ENCODE peak calls at places on chromosomes 2 and 18, in six cellular contexts. V, X, P, Q, S and G are unnamed samples.

GRCh38 chr18:73043231-73044000 is 175.6 kb upstream of the NETO1 start:
- DNase-seq in P (no peak), S (no peak), Q (no peak), X (no peak), V (no peak), G (no peak)

GRCh38 chr2:30757737-30758136 is 49.5 kb downstream of the CAPN13 start:
- DNase-seq in S (no peak), P (no peak), V (no peak), Q (no peak), X (no peak), G (no peak)

GRCh38 chr18:52402814-52403213 is 62.8 kb downstream of the DCC start:
- DNase-seq in Q (no peak), X (no peak), P (no peak), S (no peak), V (no peak), G (no peak)

GRCh38 chr2:99481527-99481926 is 8.3 kb downstream of the REV1 start:
- DNase-seq in S (no peak), X (no peak), V (no peak), Q (no peak), P (no peak), G (no peak)

GRCh38 chr2:203887680-203888079 is 20.1 kb downstream of the CTLA4 start:
- DNase-seq in P (no peak), X (no peak), S (peak; percentile 96), V (no peak), Q (no peak), G (no peak)

GRCh38 chr2:218074031-218074430 is 5.0 kb downstream of the RUFY4 start:
- DNase-seq in P (peak; percentile 43), Q (no peak), X (no peak), V (no peak), S (no peak), G (peak; percentile 22)

GRCh38 chr2:17373736-17374135 is 144.5 kb downstream of the RAD51AP2 start:
- DNase-seq in X (no peak), P (no peak), V (no peak), S (no peak), Q (no peak), G (no peak)

GRCh38 chr18:41989508-41989907 is 34.5 kb downstream of the PIK3C3 start:
- DNase-seq in X (no peak), Q (no peak), S (no peak), P (no peak), V (no peak), G (no peak)

GRCh38 chr2:54061272-54061671 is 54.1 kb upstream of the ACYP2 start:
- DNase-seq in S (no peak), X (no peak), P (no peak), Q (no peak), V (no peak), G (no peak)

GRCh38 chr2:86274265-86274917 is 63.0 kb downstream of the REEP1 start:
- DNase-seq in V (peak; percentile 67), P (no peak), X (no peak), Q (no peak), S (no peak), G (no peak)

GRCh38 chr2:102266204-102266603 is 45.2 kb upstream of the IL1RL1 start:
- DNase-seq in P (no peak), S (no peak), Q (no peak), V (no peak), X (no peak), G (no peak)

GRCh38 chr2:134980639-134981038 is 62.0 kb downstream of the CCNT2 start:
- DNase-seq in Q (no peak), V (no peak), P (no peak), S (no peak), X (no peak), G (no peak)

GRCh38 chr2:47095302-47096020 is 59.6 kb downstream of the STPG4 start:
- DNase-seq in Q (no peak), S (no peak), V (no peak), X (no peak), P (no peak), G (no peak)

GRCh38 chr18:47754311-47755101 is 176.0 kb downstream of the SMAD2 start:
- DNase-seq in X (peak; percentile 31), Q (peak; percentile 31), P (peak; percentile 68), V (no peak), S (no peak), G (peak; percentile 63)

GRCh38 chr18:49613741-49614151 is 51.9 kb downstream of the LIPG start:
- DNase-seq in X (no peak), P (no peak), S (no peak), V (no peak), Q (no peak), G (no peak)

GRCh38 chr2:106995560-106995959 is 109.6 kb upstream of the ST6GAL2 start:
- DNase-seq in Q (no peak), X (no peak), V (peak; percentile 9), P (no peak), S (no peak), G (no peak)

GRCh38 chr18:13874558-13874957 is 40.8 kb downstream of the MC2R start:
- DNase-seq in X (no peak), P (no peak), V (no peak), S (no peak), Q (no peak), G (no peak)

GRCh38 chr2:231132126-231132525 is 7.3 kb upstream of the HTR2B start:
- DNase-seq in V (peak; percentile 61), X (no peak), Q (no peak), S (no peak), P (no peak), G (no peak)

GRCh38 chr2:216388046-216388884 is 16.0 kb upstream of the MARCHF4 start:
- DNase-seq in Q (no peak), S (no peak), P (no peak), V (no peak), X (no peak), G (no peak)

GRCh38 chr2:4247796-4248195 is 544.4 kb downstream of the DCDC2C start:
- DNase-seq in Q (no peak), V (no peak), P (no peak), S (no peak), X (no peak), G (no peak)

GRCh38 chr2:85704800-85705679 is 10.9 kb downstream of the GNLY start:
- DNase-seq in P (no peak), X (peak; percentile 49), Q (peak; percentile 52), V (no peak), S (no peak), G (no peak)